ENCODE peak calls at places on chromosomes 11 and 22, in five cellular contexts. One of them, this sample, is unnamed.

GRCh38 chr11:7670631-7671030 is 2.7 kb downstream of the CYB5R2 start:
- DNase-seq in A673: no peak
- DNase-seq in kidney: no peak
- DNase-seq in tibial nerve: no peak
- DNase-seq in foreskin keratinocyte: no peak
- DNase-seq in this sample: no peak

GRCh38 chr11:76588455-76589325 is 81.9 kb downstream of the LRRC32 start:
- DNase-seq in foreskin keratinocyte: no peak
- DNase-seq in tibial nerve: peak; percentile 36
- DNase-seq in A673: no peak
- DNase-seq in kidney: peak; percentile 90
- DNase-seq in this sample: no peak

GRCh38 chr11:87820026-87820425 is 355.2 kb downstream of the RAB38 start:
- DNase-seq in tibial nerve: no peak
- DNase-seq in foreskin keratinocyte: no peak
- DNase-seq in kidney: no peak
- DNase-seq in A673: no peak
- DNase-seq in this sample: no peak

GRCh38 chr22:25177226-25177625 is 22.4 kb upstream of the CRYBB3 start:
- DNase-seq in A673: no peak
- DNase-seq in kidney: no peak
- DNase-seq in foreskin keratinocyte: no peak
- DNase-seq in tibial nerve: no peak
- DNase-seq in this sample: no peak

GRCh38 chr11:20790622-20791021 is 121.2 kb downstream of the NELL1 start:
- DNase-seq in A673: no peak
- DNase-seq in foreskin keratinocyte: no peak
- DNase-seq in kidney: peak; percentile 59
- DNase-seq in tibial nerve: no peak
- DNase-seq in this sample: no peak

GRCh38 chr11:12249590-12250260 is 127.6 kb upstream of the PARVA start:
- DNase-seq in foreskin keratinocyte: peak; percentile 55
- DNase-seq in A673: no peak
- DNase-seq in kidney: no peak
- DNase-seq in tibial nerve: no peak
- DNase-seq in this sample: no peak

GRCh38 chr22:40334899-40335298 is 11.4 kb upstream of the ADSL start:
- DNase-seq in A673: peak; percentile 75
- DNase-seq in foreskin keratinocyte: no peak
- DNase-seq in kidney: no peak
- DNase-seq in tibial nerve: no peak
- DNase-seq in this sample: no peak

GRCh38 chr11:14144905-14145304 is 182.4 kb downstream of the SPON1 start:
- DNase-seq in foreskin keratinocyte: no peak
- DNase-seq in A673: no peak
- DNase-seq in tibial nerve: no peak
- DNase-seq in kidney: no peak
- DNase-seq in this sample: no peak

GRCh38 chr11:12592283-12592682 is 81.9 kb upstream of the TEAD1 start:
- DNase-seq in tibial nerve: no peak
- DNase-seq in kidney: no peak
- DNase-seq in foreskin keratinocyte: no peak
- DNase-seq in A673: no peak
- DNase-seq in this sample: no peak

GRCh38 chr22:36986242-36986821 is 32.9 kb downstream of the TST start:
- DNase-seq in tibial nerve: no peak
- DNase-seq in A673: peak; percentile 39
- DNase-seq in foreskin keratinocyte: no peak
- DNase-seq in kidney: no peak
- DNase-seq in this sample: no peak

GRCh38 chr22:41943661-41944209 is 3.2 kb downstream of the CENPM start:
- DNase-seq in tibial nerve: no peak
- DNase-seq in foreskin keratinocyte: no peak
- DNase-seq in kidney: no peak
- DNase-seq in A673: no peak
- DNase-seq in this sample: no peak

GRCh38 chr11:77073328-77074001 is 6.7 kb downstream of the CAPN5 start:
- DNase-seq in A673: peak; percentile 21
- DNase-seq in foreskin keratinocyte: peak; percentile 68
- DNase-seq in tibial nerve: peak; percentile 89
- DNase-seq in kidney: peak; percentile 95
- DNase-seq in this sample: peak; percentile 53

GRCh38 chr11:34631737-34632104 is 10.8 kb downstream of the EHF start:
- DNase-seq in kidney: peak; percentile 73
- DNase-seq in A673: no peak
- DNase-seq in foreskin keratinocyte: no peak
- DNase-seq in tibial nerve: no peak
- DNase-seq in this sample: no peak

GRCh38 chr11:65849771-65850216 is 8.2 kb downstream of the CFL1 start:
- DNase-seq in A673: no peak
- DNase-seq in foreskin keratinocyte: no peak
- DNase-seq in kidney: no peak
- DNase-seq in tibial nerve: no peak
- DNase-seq in this sample: no peak

GRCh38 chr11:24082241-24082640 is 414.6 kb upstream of the LUZP2 start:
- DNase-seq in A673: no peak
- DNase-seq in foreskin keratinocyte: no peak
- DNase-seq in kidney: no peak
- DNase-seq in tibial nerve: no peak
- DNase-seq in this sample: no peak

GRCh38 chr11:128473631-128474030 is 113.7 kb downstream of the ETS1 start:
- DNase-seq in foreskin keratinocyte: no peak
- DNase-seq in A673: no peak
- DNase-seq in kidney: no peak
- DNase-seq in tibial nerve: no peak
- DNase-seq in this sample: no peak

GRCh38 chr22:36761553-36762240 is 14.2 kb downstream of the IFT27 start:
- DNase-seq in foreskin keratinocyte: no peak
- DNase-seq in A673: no peak
- DNase-seq in tibial nerve: no peak
- DNase-seq in kidney: peak; percentile 38
- DNase-seq in this sample: no peak

GRCh38 chr11:47394322-47395224 is 13.8 kb upstream of the SLC39A13 start:
- DNase-seq in tibial nerve: no peak
- DNase-seq in foreskin keratinocyte: no peak
- DNase-seq in A673: peak; percentile 44
- DNase-seq in kidney: peak; percentile 84
- DNase-seq in this sample: no peak

GRCh38 chr11:70650075-70650909 is 252.0 kb downstream of the CTTN start:
- DNase-seq in tibial nerve: peak; percentile 66
- DNase-seq in kidney: no peak
- DNase-seq in foreskin keratinocyte: peak; percentile 34
- DNase-seq in A673: peak; percentile 77
- DNase-seq in this sample: peak; percentile 31

GRCh38 chr22:20472629-20473442 is 22.8 kb downstream of the KLHL22 start:
- DNase-seq in foreskin keratinocyte: no peak
- DNase-seq in A673: no peak
- DNase-seq in tibial nerve: no peak
- DNase-seq in kidney: peak; percentile 34
- DNase-seq in this sample: no peak

GRCh38 chr11:28049338-28050216 is 58.4 kb downstream of the KIF18A start:
- DNase-seq in A673: peak; percentile 94
- DNase-seq in kidney: no peak
- DNase-seq in foreskin keratinocyte: peak; percentile 63
- DNase-seq in tibial nerve: no peak
- DNase-seq in this sample: no peak

GRCh38 chr22:40890881-40891280 is 29.0 kb upstream of the DNAJB7 start:
- DNase-seq in A673: no peak
- DNase-seq in tibial nerve: no peak
- DNase-seq in kidney: no peak
- DNase-seq in foreskin keratinocyte: no peak
- DNase-seq in this sample: no peak

GRCh38 chr22:30183861-30184278 is 62.7 kb downstream of the LIF start:
- DNase-seq in foreskin keratinocyte: no peak
- DNase-seq in A673: no peak
- DNase-seq in kidney: no peak
- DNase-seq in tibial nerve: no peak
- DNase-seq in this sample: no peak

GRCh38 chr11:58578136-58578634 is 678 bp upstream of the ZFP91 start:
- DNase-seq in A673: peak; percentile 99
- DNase-seq in tibial nerve: peak; percentile 90
- DNase-seq in kidney: peak; percentile 98
- DNase-seq in foreskin keratinocyte: peak; percentile 99
- DNase-seq in this sample: peak; percentile 79

GRCh38 chr22:46660604-46661201 is 40.5 kb downstream of the GRAMD4 start:
- DNase-seq in kidney: peak; percentile 71
- DNase-seq in foreskin keratinocyte: no peak
- DNase-seq in A673: no peak
- DNase-seq in tibial nerve: no peak
- DNase-seq in this sample: no peak

GRCh38 chr11:60921777-60922335 is 2.4 kb upstream of the TMEM132A start:
- DNase-seq in A673: no peak
- DNase-seq in kidney: peak; percentile 69
- DNase-seq in foreskin keratinocyte: no peak
- DNase-seq in tibial nerve: no peak
- DNase-seq in this sample: no peak

GRCh38 chr11:69080361-69080973 is 31.7 kb downstream of the TPCN2 start:
- DNase-seq in foreskin keratinocyte: peak; percentile 46
- DNase-seq in tibial nerve: no peak
- DNase-seq in kidney: no peak
- DNase-seq in A673: no peak
- DNase-seq in this sample: no peak

GRCh38 chr11:123091541-123091940 is 29.6 kb upstream of the HSPA8 start:
- DNase-seq in A673: no peak
- DNase-seq in tibial nerve: no peak
- DNase-seq in kidney: no peak
- DNase-seq in foreskin keratinocyte: no peak
- DNase-seq in this sample: no peak

DNA sequence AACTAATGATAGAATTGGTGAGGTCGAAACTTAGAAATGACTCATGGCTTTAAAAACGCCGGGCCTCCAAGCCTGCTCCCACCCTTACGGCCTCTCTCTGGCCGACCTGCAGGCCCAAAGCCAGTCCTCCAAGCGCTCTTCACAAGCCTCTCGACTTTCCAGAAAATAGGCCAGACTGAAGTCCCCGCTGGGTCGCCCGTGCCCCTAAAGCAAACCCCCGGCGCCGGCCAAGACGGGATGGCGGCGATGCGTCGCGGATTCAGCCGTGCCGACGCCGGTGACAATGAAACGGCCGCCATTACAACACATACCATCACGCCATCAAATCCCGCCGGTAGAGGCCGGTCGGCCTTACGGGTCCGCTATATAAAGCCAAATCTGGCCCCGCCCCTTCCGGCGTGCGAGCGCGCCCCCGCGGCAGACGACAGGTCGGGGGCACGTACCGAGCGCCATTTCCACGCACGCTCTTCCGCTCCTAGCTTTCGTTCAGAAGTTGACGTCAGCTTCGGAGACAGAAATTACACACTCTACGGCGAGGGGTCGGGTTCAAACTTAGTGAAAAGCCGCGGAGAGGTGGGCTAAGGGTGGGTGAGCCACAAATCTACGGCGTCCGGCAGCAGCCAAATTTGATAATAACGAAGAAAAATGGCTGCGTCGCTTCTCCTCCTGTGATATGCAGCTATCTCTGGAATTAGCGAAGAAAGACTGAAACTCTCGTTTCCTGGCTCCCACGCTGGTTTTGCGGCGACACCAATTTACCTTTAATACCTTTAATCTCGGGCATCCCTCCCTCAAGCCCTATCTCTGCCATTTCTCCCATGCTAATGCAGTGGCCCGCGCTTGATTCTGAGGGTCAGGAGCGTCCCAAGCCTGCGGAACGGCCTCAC is at the start of gene RPL3:
- DNase-seq in tibial nerve: peak; percentile 98
- DNase-seq in foreskin keratinocyte: peak; percentile 94
- DNase-seq in A673: peak; percentile 100
- DNase-seq in kidney: peak; percentile 99
- DNase-seq in this sample: peak; percentile 93
- TF ChIP-seq CTCF in tibial nerve: peak; percentile 69
- TF ChIP-seq CTCF in foreskin keratinocyte: peak; percentile 26
- TF ChIP-seq CTCF in A673: peak; percentile 18
- TF ChIP-seq CTCF in kidney: peak; percentile 26
- TF ChIP-seq CTCF in this sample: no peak

GRCh38 chr11:96155627-96156378 is 187.2 kb downstream of the MAML2 start:
- DNase-seq in kidney: peak; percentile 95
- DNase-seq in foreskin keratinocyte: peak; percentile 97
- DNase-seq in tibial nerve: peak; percentile 79
- DNase-seq in A673: peak; percentile 95
- DNase-seq in this sample: peak; percentile 69
- TF ChIP-seq CTCF in kidney: peak; percentile 33
- TF ChIP-seq CTCF in foreskin keratinocyte: peak; percentile 55
- TF ChIP-seq CTCF in tibial nerve: peak; percentile 47
- TF ChIP-seq CTCF in A673: peak; percentile 55
- TF ChIP-seq CTCF in this sample: no peak

DNA sequence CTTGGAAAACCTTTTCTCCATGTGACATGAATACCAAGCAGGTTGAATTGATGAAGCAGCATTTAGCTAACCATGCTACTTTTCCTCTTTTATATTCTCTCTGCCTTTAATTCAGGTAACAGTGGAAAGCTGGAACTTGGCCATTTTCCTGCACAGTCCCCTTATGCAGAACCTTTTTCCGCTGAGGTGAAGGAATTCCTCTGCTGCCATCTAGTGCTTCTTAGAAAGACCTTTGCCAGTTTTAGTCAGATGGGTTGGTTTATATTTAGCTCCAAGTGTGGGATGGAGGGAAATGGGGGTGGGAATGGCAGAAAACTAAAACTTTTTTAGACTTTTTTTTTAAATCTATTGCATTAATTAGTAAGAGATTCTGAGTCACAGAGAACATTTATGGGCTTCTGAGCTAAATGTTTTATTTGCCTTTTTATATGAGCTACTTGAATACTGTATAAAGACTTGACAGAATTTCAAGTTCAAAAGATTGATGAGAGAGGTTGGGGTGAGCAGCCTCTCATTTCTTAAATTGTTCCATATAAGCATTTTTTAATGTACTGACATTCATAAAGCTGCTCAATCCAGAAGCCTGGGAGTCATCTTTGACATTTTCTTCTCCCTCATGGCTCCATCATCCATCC is 153.9 kb upstream of the ZC3H12C start:
- DNase-seq in tibial nerve: peak; percentile 33
- DNase-seq in foreskin keratinocyte: peak; percentile 70
- DNase-seq in kidney: no peak
- DNase-seq in A673: peak; percentile 91
- DNase-seq in this sample: no peak
- TF ChIP-seq CTCF in tibial nerve: peak; percentile 52
- TF ChIP-seq CTCF in foreskin keratinocyte: peak; percentile 94
- TF ChIP-seq CTCF in kidney: peak; percentile 64
- TF ChIP-seq CTCF in A673: peak; percentile 90
- TF ChIP-seq CTCF in this sample: no peak

GRCh38 chr22:49312601-49313000 is 515.1 kb downstream of the BRD1 start:
- DNase-seq in kidney: no peak
- DNase-seq in foreskin keratinocyte: no peak
- DNase-seq in A673: no peak
- DNase-seq in tibial nerve: no peak
- DNase-seq in this sample: no peak

GRCh38 chr22:49322231-49322630 is 505.4 kb downstream of the BRD1 start:
- DNase-seq in foreskin keratinocyte: no peak
- DNase-seq in tibial nerve: no peak
- DNase-seq in kidney: peak; percentile 55
- DNase-seq in A673: no peak
- DNase-seq in this sample: no peak

GRCh38 chr22:49321477-49322055 is 506.1 kb downstream of the BRD1 start:
- DNase-seq in tibial nerve: no peak
- DNase-seq in foreskin keratinocyte: no peak
- DNase-seq in A673: no peak
- DNase-seq in kidney: peak; percentile 57
- DNase-seq in this sample: no peak

GRCh38 chr22:49320714-49321476 is 506.8 kb downstream of the BRD1 start:
- DNase-seq in tibial nerve: no peak
- DNase-seq in A673: no peak
- DNase-seq in kidney: peak; percentile 37
- DNase-seq in foreskin keratinocyte: no peak
- DNase-seq in this sample: no peak

GRCh38 chr22:49317369-49317768 is 510.3 kb downstream of the BRD1 start:
- DNase-seq in kidney: no peak
- DNase-seq in tibial nerve: no peak
- DNase-seq in A673: no peak
- DNase-seq in foreskin keratinocyte: no peak
- DNase-seq in this sample: no peak
- TF ChIP-seq CTCF in kidney: no peak
- TF ChIP-seq CTCF in tibial nerve: no peak
- TF ChIP-seq CTCF in A673: peak; percentile 65
- TF ChIP-seq CTCF in foreskin keratinocyte: no peak
- TF ChIP-seq CTCF in this sample: no peak

This sample was measured in omental fat pad.